ENCODE peak calls at places on chromosome 20, in nine cellular contexts. One of them, this sample, is unnamed.
A peak's percentile ranks its signal among the peaks of the same experiment; 100 is the strongest.

GRCh38 chr20:36181934-36182603 is 27.5 kb downstream of the EPB41L1 start:
- DNase-seq in IMR-90: peak; percentile 87
- DNase-seq in Panc1: no peak
- DNase-seq in tibial artery: no peak
- DNase-seq in cardiac muscle cell: peak; percentile 68
- DNase-seq in heart right ventricle: no peak
- DNase-seq in psoas muscle: no peak
- DNase-seq in colonic mucosa: no peak
- DNase-seq in H9: no peak
- DNase-seq in this sample: no peak

GRCh38 chr20:49507741-49508434 is 25.4 kb upstream of the KCNB1 start:
- DNase-seq in IMR-90: no peak
- DNase-seq in Panc1: no peak
- DNase-seq in tibial artery: no peak
- DNase-seq in cardiac muscle cell: no peak
- DNase-seq in heart right ventricle: no peak
- DNase-seq in psoas muscle: no peak
- DNase-seq in colonic mucosa: no peak
- DNase-seq in H9: no peak
- DNase-seq in this sample: no peak

GRCh38 chr20:41345729-41346067 is 5.1 kb downstream of the LPIN3 start:
- DNase-seq in IMR-90: no peak
- DNase-seq in Panc1: no peak
- DNase-seq in tibial artery: no peak
- DNase-seq in cardiac muscle cell: no peak
- DNase-seq in heart right ventricle: no peak
- DNase-seq in psoas muscle: no peak
- DNase-seq in colonic mucosa: no peak
- DNase-seq in H9: no peak
- DNase-seq in this sample: peak; percentile 55

GRCh38 chr20:45095753-45096371 is 5.1 kb downstream of the KCNS1 start:
- DNase-seq in IMR-90: peak; percentile 69
- DNase-seq in Panc1: peak; percentile 55
- DNase-seq in tibial artery: no peak
- DNase-seq in cardiac muscle cell: peak; percentile 83
- DNase-seq in heart right ventricle: no peak
- DNase-seq in psoas muscle: no peak
- DNase-seq in colonic mucosa: peak; percentile 57
- DNase-seq in H9: peak; percentile 73
- DNase-seq in this sample: peak; percentile 56

GRCh38 chr20:33532753-33533459 is 43.0 kb downstream of the CBFA2T2 start:
- DNase-seq in IMR-90: peak; percentile 54
- DNase-seq in Panc1: no peak
- DNase-seq in tibial artery: no peak
- DNase-seq in cardiac muscle cell: peak; percentile 55
- DNase-seq in heart right ventricle: no peak
- DNase-seq in psoas muscle: no peak
- DNase-seq in colonic mucosa: no peak
- DNase-seq in H9: no peak
- DNase-seq in this sample: no peak

GRCh38 chr20:13325796-13326340 is 104.8 kb downstream of the ISM1 start:
- DNase-seq in IMR-90: no peak
- DNase-seq in Panc1: no peak
- DNase-seq in tibial artery: no peak
- DNase-seq in cardiac muscle cell: no peak
- DNase-seq in heart right ventricle: no peak
- DNase-seq in psoas muscle: no peak
- DNase-seq in colonic mucosa: no peak
- DNase-seq in H9: no peak
- DNase-seq in this sample: no peak

GRCh38 chr20:9474835-9475413 is 39.5 kb upstream of the LAMP5 start:
- DNase-seq in IMR-90: peak; percentile 53
- DNase-seq in Panc1: no peak
- DNase-seq in tibial artery: no peak
- DNase-seq in cardiac muscle cell: no peak
- DNase-seq in heart right ventricle: no peak
- DNase-seq in psoas muscle: no peak
- DNase-seq in colonic mucosa: no peak
- DNase-seq in H9: no peak
- DNase-seq in this sample: no peak

GRCh38 chr20:24910461-24910860 is 38.6 kb upstream of the CST7 start:
- DNase-seq in IMR-90: no peak
- DNase-seq in Panc1: no peak
- DNase-seq in tibial artery: no peak
- DNase-seq in cardiac muscle cell: no peak
- DNase-seq in heart right ventricle: no peak
- DNase-seq in psoas muscle: no peak
- DNase-seq in colonic mucosa: peak; percentile 3
- DNase-seq in H9: no peak
- DNase-seq in this sample: no peak

GRCh38 chr20:46249671-46250070 is 58.6 kb downstream of the CDH22 start:
- DNase-seq in IMR-90: no peak
- DNase-seq in Panc1: no peak
- DNase-seq in tibial artery: no peak
- DNase-seq in cardiac muscle cell: no peak
- DNase-seq in heart right ventricle: no peak
- DNase-seq in psoas muscle: no peak
- DNase-seq in colonic mucosa: no peak
- DNase-seq in H9: no peak
- DNase-seq in this sample: no peak

GRCh38 chr20:51450221-51450712 is 92.3 kb downstream of the NFATC2 start:
- DNase-seq in IMR-90: no peak
- DNase-seq in Panc1: peak; percentile 45
- DNase-seq in tibial artery: no peak
- DNase-seq in cardiac muscle cell: no peak
- DNase-seq in heart right ventricle: no peak
- DNase-seq in psoas muscle: no peak
- DNase-seq in colonic mucosa: no peak
- DNase-seq in H9: no peak
- DNase-seq in this sample: no peak

GRCh38 chr20:47216819-47217410 is 139.6 kb downstream of the ZMYND8 start:
- DNase-seq in IMR-90: no peak
- DNase-seq in Panc1: no peak
- DNase-seq in tibial artery: no peak
- DNase-seq in cardiac muscle cell: no peak
- DNase-seq in heart right ventricle: no peak
- DNase-seq in psoas muscle: no peak
- DNase-seq in colonic mucosa: no peak
- DNase-seq in H9: no peak
- DNase-seq in this sample: no peak

GRCh38 chr20:36447101-36447500 is 94.2 kb upstream of the MYL9 start:
- DNase-seq in IMR-90: no peak
- DNase-seq in Panc1: no peak
- DNase-seq in tibial artery: no peak
- DNase-seq in cardiac muscle cell: no peak
- DNase-seq in heart right ventricle: no peak
- DNase-seq in psoas muscle: no peak
- DNase-seq in colonic mucosa: no peak
- DNase-seq in H9: no peak
- DNase-seq in this sample: no peak

GRCh38 chr20:50220894-50221266 is 30.2 kb downstream of the CEBPB start:
- DNase-seq in IMR-90: no peak
- DNase-seq in Panc1: no peak
- DNase-seq in tibial artery: no peak
- DNase-seq in cardiac muscle cell: no peak
- DNase-seq in heart right ventricle: no peak
- DNase-seq in psoas muscle: no peak
- DNase-seq in colonic mucosa: no peak
- DNase-seq in H9: no peak
- DNase-seq in this sample: no peak

GRCh38 chr20:51352790-51353189 is 189.7 kb downstream of the NFATC2 start:
- DNase-seq in IMR-90: no peak
- DNase-seq in Panc1: no peak
- DNase-seq in tibial artery: no peak
- DNase-seq in cardiac muscle cell: no peak
- DNase-seq in heart right ventricle: no peak
- DNase-seq in psoas muscle: no peak
- DNase-seq in colonic mucosa: no peak
- DNase-seq in H9: no peak
- DNase-seq in this sample: no peak

GRCh38 chr20:10550204-10551118 is 115.4 kb downstream of the SLX4IP start:
- DNase-seq in IMR-90: no peak
- DNase-seq in Panc1: no peak
- DNase-seq in tibial artery: no peak
- DNase-seq in cardiac muscle cell: no peak
- DNase-seq in heart right ventricle: no peak
- DNase-seq in psoas muscle: no peak
- DNase-seq in colonic mucosa: no peak
- DNase-seq in H9: no peak
- DNase-seq in this sample: no peak

GRCh38 chr20:10547276-10548114 is 112.4 kb downstream of the SLX4IP start:
- DNase-seq in IMR-90: peak; percentile 5
- DNase-seq in Panc1: no peak
- DNase-seq in tibial artery: no peak
- DNase-seq in cardiac muscle cell: no peak
- DNase-seq in heart right ventricle: no peak
- DNase-seq in psoas muscle: no peak
- DNase-seq in colonic mucosa: no peak
- DNase-seq in H9: no peak
- DNase-seq in this sample: no peak

GRCh38 chr20:10551732-10552724 is 116.9 kb downstream of the SLX4IP start:
- DNase-seq in IMR-90: no peak
- DNase-seq in Panc1: no peak
- DNase-seq in tibial artery: no peak
- DNase-seq in cardiac muscle cell: peak; percentile 15
- DNase-seq in heart right ventricle: no peak
- DNase-seq in psoas muscle: no peak
- DNase-seq in colonic mucosa: no peak
- DNase-seq in H9: peak; percentile 53
- DNase-seq in this sample: no peak

GRCh38 chr20:10553326-10553984 is 118.3 kb downstream of the SLX4IP start:
- DNase-seq in IMR-90: peak; percentile 82
- DNase-seq in Panc1: no peak
- DNase-seq in tibial artery: peak; percentile 74
- DNase-seq in cardiac muscle cell: peak; percentile 84
- DNase-seq in heart right ventricle: peak; percentile 55
- DNase-seq in psoas muscle: peak; percentile 63
- DNase-seq in colonic mucosa: peak; percentile 70
- DNase-seq in H9: peak; percentile 66
- DNase-seq in this sample: peak; percentile 69

GRCh38 chr20:10549511-10549910 is 114.4 kb downstream of the SLX4IP start:
- DNase-seq in IMR-90: no peak
- DNase-seq in Panc1: no peak
- DNase-seq in tibial artery: no peak
- DNase-seq in cardiac muscle cell: no peak
- DNase-seq in heart right ventricle: no peak
- DNase-seq in psoas muscle: no peak
- DNase-seq in colonic mucosa: no peak
- DNase-seq in H9: no peak
- DNase-seq in this sample: no peak
- H3K4me1 ChIP-seq in IMR-90: peaks cover 2% of the 10 kb centered on the region
- H3K4me1 ChIP-seq in Panc1: peaks cover 11% of the 10 kb centered on the region
- H3K4me1 ChIP-seq in tibial artery: peaks cover 25% of the 10 kb centered on the region
- H3K4me1 ChIP-seq in cardiac muscle cell: peaks cover 26% of the 10 kb centered on the region
- H3K4me1 ChIP-seq in heart right ventricle: peaks cover 20% of the 10 kb centered on the region
- H3K4me1 ChIP-seq in psoas muscle: peaks cover 3% of the 10 kb centered on the region
- H3K4me1 ChIP-seq in colonic mucosa: no peaks in the 10 kb centered on the region
- H3K4me1 ChIP-seq in H9: peaks cover 3% of the 10 kb centered on the region
- H3K4me1 ChIP-seq in this sample: no peaks in the 10 kb centered on the region

DNA sequence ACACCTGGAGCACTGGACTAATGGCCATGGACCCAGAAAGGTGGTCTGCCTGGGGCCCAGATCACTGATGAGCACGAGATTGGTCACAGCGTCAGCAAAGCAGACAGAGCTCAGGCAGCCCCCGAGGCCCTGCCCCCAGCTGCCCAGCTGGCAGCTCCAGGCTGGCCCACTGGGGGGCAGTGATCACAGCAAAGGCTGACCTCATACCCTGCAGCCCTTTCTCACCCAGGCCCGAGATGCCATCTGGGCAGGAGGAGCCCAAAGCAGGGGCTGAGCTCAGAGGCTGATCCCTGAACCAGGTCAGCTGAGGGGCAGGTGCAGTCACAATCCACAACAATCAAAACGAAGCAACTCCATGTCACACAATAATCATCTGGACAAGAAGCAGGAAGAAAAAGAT is 4.1 kb downstream of the MAP1LC3A start:
- DNase-seq in IMR-90: peak; percentile 16
- DNase-seq in Panc1: no peak
- DNase-seq in tibial artery: no peak
- DNase-seq in cardiac muscle cell: peak; percentile 28
- DNase-seq in heart right ventricle: no peak
- DNase-seq in psoas muscle: no peak
- DNase-seq in colonic mucosa: no peak
- DNase-seq in H9: peak; percentile 66
- DNase-seq in this sample: peak; percentile 66
- H3K27ac ChIP-seq in IMR-90: no peak overlapping the region
- H3K27ac ChIP-seq in Panc1: no peak overlapping the region
- H3K27ac ChIP-seq in tibial artery: no peak overlapping the region
- H3K27ac ChIP-seq in cardiac muscle cell: no peak overlapping the region
- H3K27ac ChIP-seq in heart right ventricle: no peak overlapping the region
- H3K27ac ChIP-seq in psoas muscle: no peak overlapping the region
- H3K27ac ChIP-seq in colonic mucosa: no peak overlapping the region
- H3K27ac ChIP-seq in H9: no peak overlapping the region
- H3K27ac ChIP-seq in this sample: no peak overlapping the region

DNA sequence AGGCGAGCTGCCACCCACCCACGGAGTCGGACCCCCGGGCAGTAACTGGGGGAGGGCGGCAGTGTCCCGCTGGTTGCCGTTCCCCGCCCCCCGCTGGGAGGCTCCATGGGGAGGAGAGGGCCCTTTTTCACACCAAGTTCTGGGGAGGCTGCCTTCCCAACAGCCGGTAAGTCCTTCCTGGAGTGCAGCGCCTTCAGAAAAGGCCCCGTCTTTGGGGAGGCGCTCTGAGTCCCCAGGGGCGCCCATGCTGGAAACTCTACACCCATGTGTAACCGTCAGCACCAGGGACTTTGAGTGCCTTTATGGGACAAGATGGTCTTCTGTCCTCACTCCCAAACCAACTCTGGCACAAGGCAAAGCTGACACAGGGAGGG is 435 bp upstream of the SOX18 start:
- DNase-seq in IMR-90: no peak
- DNase-seq in Panc1: no peak
- DNase-seq in tibial artery: no peak
- DNase-seq in cardiac muscle cell: peak; percentile 45
- DNase-seq in heart right ventricle: peak; percentile 50
- DNase-seq in psoas muscle: no peak
- DNase-seq in colonic mucosa: no peak
- DNase-seq in H9: no peak
- DNase-seq in this sample: peak; percentile 77
- H3K27me3 ChIP-seq in IMR-90: peaks cover 62% of the 10 kb centered on the region
- H3K27me3 ChIP-seq in Panc1: no peaks in the 10 kb centered on the region
- H3K27me3 ChIP-seq in tibial artery: peaks cover 5% of the 10 kb centered on the region
- H3K27me3 ChIP-seq in cardiac muscle cell: peaks cover 66% of the 10 kb centered on the region
- H3K27me3 ChIP-seq in heart right ventricle: peaks cover 85% of the 10 kb centered on the region
- H3K27me3 ChIP-seq in psoas muscle: peaks cover 71% of the 10 kb centered on the region
- H3K27me3 ChIP-seq in colonic mucosa: peaks cover 73% of the 10 kb centered on the region
- H3K27me3 ChIP-seq in H9: peaks cover 26% of the 10 kb centered on the region
- H3K27me3 ChIP-seq in this sample: no peaks in the 10 kb centered on the region

DNA sequence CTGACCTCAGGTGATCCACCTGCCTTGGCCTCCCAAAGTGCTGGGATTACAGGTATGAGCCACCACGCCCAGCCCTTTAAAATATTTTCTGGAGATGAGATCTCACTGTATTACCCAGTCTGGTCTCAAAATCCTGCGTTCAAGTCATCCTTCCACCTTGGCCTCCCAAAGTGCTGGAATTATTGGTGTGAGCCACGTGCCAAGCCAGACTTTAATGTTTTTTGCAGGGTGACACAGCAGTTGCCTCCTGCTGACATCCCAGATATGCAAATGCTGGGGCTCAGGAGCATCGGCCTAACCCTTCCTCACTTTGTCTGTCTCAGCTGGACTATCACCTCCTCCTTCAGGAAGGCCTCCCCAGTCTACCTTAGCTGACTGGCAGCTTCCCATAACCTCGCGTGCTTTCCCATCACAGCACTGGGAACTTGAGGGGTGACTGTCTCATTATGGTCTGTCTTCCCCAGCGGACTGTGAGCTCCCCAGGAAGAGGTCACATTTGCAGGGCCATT is 14.3 kb upstream of the ID1 start:
- DNase-seq in IMR-90: no peak
- DNase-seq in Panc1: no peak
- DNase-seq in tibial artery: no peak
- DNase-seq in cardiac muscle cell: no peak
- DNase-seq in heart right ventricle: no peak
- DNase-seq in psoas muscle: no peak
- DNase-seq in colonic mucosa: no peak
- DNase-seq in H9: peak; percentile 75
- DNase-seq in this sample: peak; percentile 13
- H3K4me1 ChIP-seq in IMR-90: peaks cover 17% of the 10 kb centered on the region
- H3K4me1 ChIP-seq in Panc1: peaks cover 53% of the 10 kb centered on the region
- H3K4me1 ChIP-seq in tibial artery: peaks cover 31% of the 10 kb centered on the region
- H3K4me1 ChIP-seq in cardiac muscle cell: peaks cover 12% of the 10 kb centered on the region
- H3K4me1 ChIP-seq in heart right ventricle: peaks cover 42% of the 10 kb centered on the region
- H3K4me1 ChIP-seq in psoas muscle: no peaks in the 10 kb centered on the region
- H3K4me1 ChIP-seq in colonic mucosa: peaks cover 6% of the 10 kb centered on the region
- H3K4me1 ChIP-seq in H9: peaks cover 11% of the 10 kb centered on the region
- H3K4me1 ChIP-seq in this sample: peaks cover 4% of the 10 kb centered on the region